ENCODE peak calls at places on chromosomes 11 and 22, in five cellular contexts. One of them, this sample, is unnamed. For H3K36me3, the result is how much of the 10 kb centered on the place peaks cover.

GRCh38 chr11:44066732-44067131 is 662 bp downstream of the ACCS start:
- DNase-seq in left ventricle myocardium inferior: no peak
- DNase-seq in fibroblast of lung: peak
- DNase-seq in Peyer's patch: peak
- DNase-seq in breast epithelium: no peak
- DNase-seq in this sample: peak

GRCh38 chr11:71425409-71425808 is 22.8 kb downstream of the DHCR7 start:
- DNase-seq in breast epithelium: no peak
- DNase-seq in Peyer's patch: no peak
- DNase-seq in fibroblast of lung: no peak
- DNase-seq in left ventricle myocardium inferior: no peak
- DNase-seq in this sample: no peak

GRCh38 chr11:19232910-19233503 is 7.7 kb downstream of the E2F8 start:
- DNase-seq in fibroblast of lung: peak
- DNase-seq in left ventricle myocardium inferior: no peak
- DNase-seq in Peyer's patch: no peak
- DNase-seq in breast epithelium: no peak
- DNase-seq in this sample: peak

GRCh38 chr11:120703358-120704152 is 192.0 kb downstream of the GRIK4 start:
- DNase-seq in breast epithelium: no peak
- DNase-seq in fibroblast of lung: no peak
- DNase-seq in Peyer's patch: no peak
- DNase-seq in left ventricle myocardium inferior: no peak
- DNase-seq in this sample: no peak

GRCh38 chr11:92276773-92277172 is 52.2 kb downstream of the FAT3 start:
- DNase-seq in left ventricle myocardium inferior: no peak
- DNase-seq in fibroblast of lung: peak
- DNase-seq in breast epithelium: no peak
- DNase-seq in Peyer's patch: no peak
- DNase-seq in this sample: no peak

GRCh38 chr22:39309364-39309861 is 10.0 kb downstream of the RPL3 start:
- DNase-seq in left ventricle myocardium inferior: no peak
- DNase-seq in Peyer's patch: no peak
- DNase-seq in breast epithelium: peak
- DNase-seq in fibroblast of lung: peak
- DNase-seq in this sample: no peak

GRCh38 chr11:3136542-3137455 is 28.3 kb downstream of the OSBPL5 start:
- DNase-seq in left ventricle myocardium inferior: peak
- DNase-seq in breast epithelium: no peak
- DNase-seq in Peyer's patch: no peak
- DNase-seq in fibroblast of lung: no peak
- DNase-seq in this sample: no peak

GRCh38 chr11:76712125-76712524 is 41.6 kb upstream of the LRRC32 start:
- DNase-seq in breast epithelium: no peak
- DNase-seq in left ventricle myocardium inferior: no peak
- DNase-seq in Peyer's patch: no peak
- DNase-seq in fibroblast of lung: no peak
- DNase-seq in this sample: no peak

GRCh38 chr11:14075118-14075601 is 112.6 kb downstream of the SPON1 start:
- DNase-seq in Peyer's patch: no peak
- DNase-seq in left ventricle myocardium inferior: no peak
- DNase-seq in fibroblast of lung: no peak
- DNase-seq in breast epithelium: no peak
- DNase-seq in this sample: peak

GRCh38 chr22:33803371-33803770 is 116.9 kb downstream of the LARGE1 start:
- DNase-seq in Peyer's patch: no peak
- DNase-seq in breast epithelium: no peak
- DNase-seq in left ventricle myocardium inferior: no peak
- DNase-seq in fibroblast of lung: peak
- DNase-seq in this sample: peak

GRCh38 chr22:22431271-22432220 is 77.0 kb downstream of the ZNF280B start:
- DNase-seq in Peyer's patch: no peak
- DNase-seq in left ventricle myocardium inferior: peak
- DNase-seq in breast epithelium: no peak
- DNase-seq in fibroblast of lung: peak
- DNase-seq in this sample: peak

GRCh38 chr11:8298801-8299786 is 35.4 kb upstream of the LMO1 start:
- DNase-seq in fibroblast of lung: no peak
- DNase-seq in left ventricle myocardium inferior: no peak
- DNase-seq in Peyer's patch: peak
- DNase-seq in breast epithelium: no peak
- DNase-seq in this sample: no peak

GRCh38 chr11:8267831-8268529 is 4.3 kb upstream of the LMO1 start:
- DNase-seq in left ventricle myocardium inferior: no peak
- DNase-seq in Peyer's patch: peak
- DNase-seq in fibroblast of lung: no peak
- DNase-seq in breast epithelium: no peak
- DNase-seq in this sample: no peak

GRCh38 chr11:9601041-9601875 is 27.8 kb downstream of the WEE1 start:
- DNase-seq in fibroblast of lung: peak
- DNase-seq in breast epithelium: no peak
- DNase-seq in left ventricle myocardium inferior: no peak
- DNase-seq in Peyer's patch: no peak
- DNase-seq in this sample: no peak

GRCh38 chr11:30510750-30511149 is 75.4 kb downstream of the MPPED2 start:
- DNase-seq in breast epithelium: no peak
- DNase-seq in Peyer's patch: no peak
- DNase-seq in left ventricle myocardium inferior: no peak
- DNase-seq in fibroblast of lung: no peak
- DNase-seq in this sample: no peak

GRCh38 chr22:25698461-25698860 is 43.5 kb upstream of the MYO18B start:
- DNase-seq in breast epithelium: no peak
- DNase-seq in Peyer's patch: no peak
- DNase-seq in fibroblast of lung: no peak
- DNase-seq in left ventricle myocardium inferior: no peak
- DNase-seq in this sample: no peak

GRCh38 chr11:35717043-35717442 is 54.5 kb downstream of the TRIM44 start:
- DNase-seq in breast epithelium: no peak
- DNase-seq in left ventricle myocardium inferior: no peak
- DNase-seq in fibroblast of lung: no peak
- DNase-seq in Peyer's patch: no peak
- DNase-seq in this sample: no peak

GRCh38 chr11:103633037-103633788 is 403.2 kb upstream of the DDI1 start:
- DNase-seq in fibroblast of lung: peak
- DNase-seq in Peyer's patch: no peak
- DNase-seq in left ventricle myocardium inferior: no peak
- DNase-seq in breast epithelium: no peak
- DNase-seq in this sample: peak

GRCh38 chr11:45470151-45471001 is 184.2 kb upstream of the SYT13 start:
- DNase-seq in Peyer's patch: peak
- DNase-seq in left ventricle myocardium inferior: peak
- DNase-seq in fibroblast of lung: peak
- DNase-seq in breast epithelium: no peak
- DNase-seq in this sample: no peak

GRCh38 chr11:63032451-63032850 is 16.8 kb upstream of the SLC22A8 start:
- DNase-seq in left ventricle myocardium inferior: no peak
- DNase-seq in fibroblast of lung: no peak
- DNase-seq in Peyer's patch: no peak
- DNase-seq in breast epithelium: no peak
- DNase-seq in this sample: no peak

GRCh38 chr11:133122260-133122659 is 410.0 kb downstream of the OPCML start:
- DNase-seq in breast epithelium: no peak
- DNase-seq in left ventricle myocardium inferior: no peak
- DNase-seq in Peyer's patch: no peak
- DNase-seq in fibroblast of lung: no peak
- DNase-seq in this sample: no peak

GRCh38 chr11:118845369-118845768 is 38.3 kb upstream of the CXCR5 start:
- DNase-seq in left ventricle myocardium inferior: no peak
- DNase-seq in fibroblast of lung: peak
- DNase-seq in breast epithelium: no peak
- DNase-seq in Peyer's patch: no peak
- DNase-seq in this sample: no peak

GRCh38 chr11:64801591-64802369 is 1.2 kb downstream of the MAP4K2 start:
- DNase-seq in fibroblast of lung: no peak
- DNase-seq in Peyer's patch: no peak
- DNase-seq in breast epithelium: no peak
- DNase-seq in left ventricle myocardium inferior: no peak
- DNase-seq in this sample: no peak

GRCh38 chr11:57484141-57484710 is 23.9 kb downstream of the RTN4RL2 start:
- DNase-seq in Peyer's patch: no peak
- DNase-seq in breast epithelium: no peak
- DNase-seq in left ventricle myocardium inferior: no peak
- DNase-seq in fibroblast of lung: no peak
- DNase-seq in this sample: no peak

DNA sequence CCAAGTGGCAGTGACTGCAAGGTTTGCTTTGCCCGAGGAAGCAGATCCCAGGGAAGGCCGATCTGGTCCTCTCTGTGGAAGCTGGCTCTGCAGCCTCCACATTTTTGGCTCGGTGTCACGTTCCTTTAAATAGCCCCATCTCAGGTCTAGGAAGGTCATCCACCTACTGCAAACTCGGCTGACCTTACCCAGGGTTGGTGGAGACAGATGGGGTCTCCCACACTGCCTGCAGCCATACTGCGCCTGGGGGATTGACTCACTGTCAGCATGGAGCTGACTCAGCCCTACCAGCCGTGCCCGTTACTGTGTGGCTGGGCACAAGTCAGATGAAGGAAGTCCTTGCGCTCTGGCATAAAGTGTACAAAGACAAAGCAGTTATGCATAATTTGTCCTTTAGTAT is 16.9 kb downstream of the CDPF1 start:
- DNase-seq in breast epithelium: no peak
- DNase-seq in left ventricle myocardium inferior: peak
- DNase-seq in Peyer's patch: no peak
- DNase-seq in fibroblast of lung: peak
- DNase-seq in this sample: peak
- H3K36me3 ChIP-seq in breast epithelium: under half
- H3K36me3 ChIP-seq in left ventricle myocardium inferior: under half
- H3K36me3 ChIP-seq in Peyer's patch: under half
- H3K36me3 ChIP-seq in fibroblast of lung: under half
- H3K36me3 ChIP-seq in this sample: under half

DNA sequence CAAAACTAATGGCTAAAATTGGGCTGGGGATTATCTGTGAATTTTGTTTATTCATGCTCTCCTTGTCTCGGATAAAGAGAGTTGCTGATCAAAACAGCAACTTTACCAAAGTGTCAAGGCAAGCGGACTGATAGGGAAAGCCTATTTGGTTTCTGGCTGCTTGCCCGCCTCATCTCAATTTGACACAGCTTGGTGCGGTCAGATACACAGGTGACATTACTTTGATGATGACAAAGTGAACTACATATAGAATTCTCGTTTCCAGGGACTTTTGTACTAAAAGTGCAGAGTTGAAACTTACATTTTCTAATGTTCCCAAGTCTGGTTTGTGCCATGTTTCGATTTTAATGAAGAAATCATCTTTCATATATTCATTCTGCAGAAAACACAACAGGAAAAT is 22.8 kb downstream of the PITPNB start:
- DNase-seq in breast epithelium: no peak
- DNase-seq in fibroblast of lung: no peak
- DNase-seq in left ventricle myocardium inferior: peak
- DNase-seq in Peyer's patch: no peak
- DNase-seq in this sample: no peak
- H3K36me3 ChIP-seq in breast epithelium: under half
- H3K36me3 ChIP-seq in fibroblast of lung: under half
- H3K36me3 ChIP-seq in left ventricle myocardium inferior: half or more
- H3K36me3 ChIP-seq in Peyer's patch: under half
- H3K36me3 ChIP-seq in this sample: under half

GRCh38 chr22:36293606-36294292 is 40.8 kb downstream of the APOL1 start:
- DNase-seq in breast epithelium: no peak
- DNase-seq in fibroblast of lung: no peak
- DNase-seq in left ventricle myocardium inferior: peak
- DNase-seq in Peyer's patch: peak
- DNase-seq in this sample: no peak
- H3K36me3 ChIP-seq in breast epithelium: under half
- H3K36me3 ChIP-seq in fibroblast of lung: half or more
- H3K36me3 ChIP-seq in left ventricle myocardium inferior: half or more
- H3K36me3 ChIP-seq in Peyer's patch: under half
- H3K36me3 ChIP-seq in this sample: under half

GRCh38 chr22:30295576-30295975 is 6.3 kb upstream of the CASTOR1 start:
- DNase-seq in left ventricle myocardium inferior: no peak
- DNase-seq in Peyer's patch: no peak
- DNase-seq in breast epithelium: no peak
- DNase-seq in fibroblast of lung: no peak
- DNase-seq in this sample: no peak
- H3K36me3 ChIP-seq in left ventricle myocardium inferior: half or more
- H3K36me3 ChIP-seq in Peyer's patch: under half
- H3K36me3 ChIP-seq in breast epithelium: under half
- H3K36me3 ChIP-seq in fibroblast of lung: under half
- H3K36me3 ChIP-seq in this sample: under half

GRCh38 chr11:125871391-125872137 is 15.9 kb upstream of the HYLS1 start:
- DNase-seq in Peyer's patch: no peak
- DNase-seq in fibroblast of lung: peak
- DNase-seq in left ventricle myocardium inferior: no peak
- DNase-seq in breast epithelium: no peak
- DNase-seq in this sample: no peak

GRCh38 chr11:125872138-125872491 is 15.4 kb upstream of the HYLS1 start:
- DNase-seq in left ventricle myocardium inferior: no peak
- DNase-seq in fibroblast of lung: no peak
- DNase-seq in Peyer's patch: no peak
- DNase-seq in breast epithelium: no peak
- DNase-seq in this sample: no peak

GRCh38 chr11:125869526-125869925 is 17.9 kb upstream of the HYLS1 start:
- DNase-seq in breast epithelium: no peak
- DNase-seq in left ventricle myocardium inferior: no peak
- DNase-seq in Peyer's patch: no peak
- DNase-seq in fibroblast of lung: no peak
- DNase-seq in this sample: no peak

GRCh38 chr11:125874556-125875124 is 12.8 kb upstream of the HYLS1 start:
- DNase-seq in breast epithelium: no peak
- DNase-seq in left ventricle myocardium inferior: peak
- DNase-seq in Peyer's patch: no peak
- DNase-seq in fibroblast of lung: peak
- DNase-seq in this sample: no peak

GRCh38 chr11:125873881-125874555 is 13.4 kb upstream of the HYLS1 start:
- DNase-seq in fibroblast of lung: no peak
- DNase-seq in Peyer's patch: no peak
- DNase-seq in breast epithelium: no peak
- DNase-seq in left ventricle myocardium inferior: no peak
- DNase-seq in this sample: no peak
- H3K36me3 ChIP-seq in fibroblast of lung: under half
- H3K36me3 ChIP-seq in Peyer's patch: under half
- H3K36me3 ChIP-seq in breast epithelium: under half
- H3K36me3 ChIP-seq in left ventricle myocardium inferior: under half
- H3K36me3 ChIP-seq in this sample: under half

This sample was measured in kidney epithelial cell.